ENCODE peak calls at places on chromosomes 2 and 18, in four cellular contexts. One of them, this sample, is unnamed.

GRCh38 chr2:239429473-239430350 is 28.9 kb upstream of the HDAC4 start:
- DNase-seq in NCI-H2081: no peak
- DNase-seq in GM13977: no peak
- DNase-seq in cardiac fibroblast: no peak
- DNase-seq in this sample: no peak

GRCh38 chr2:239967244-239968036 is 57.7 kb downstream of the NDUFA10 start:
- DNase-seq in NCI-H2081: no peak
- DNase-seq in GM13977: no peak
- DNase-seq in cardiac fibroblast: no peak
- DNase-seq in this sample: no peak

GRCh38 chr18:79863161-79863945 is 65.6 kb downstream of the KCNG2 start:
- DNase-seq in NCI-H2081: no peak
- DNase-seq in GM13977: no peak
- DNase-seq in cardiac fibroblast: no peak
- DNase-seq in this sample: no peak

GRCh38 chr2:190382851-190383250 is 25.3 kb upstream of the MFSD6 start:
- DNase-seq in NCI-H2081: peak; percentile 12
- DNase-seq in GM13977: peak; percentile 77
- DNase-seq in cardiac fibroblast: peak; percentile 65
- DNase-seq in this sample: peak; percentile 59

GRCh38 chr2:105114551-105114950 is 76.7 kb downstream of the MRPS9 start:
- DNase-seq in NCI-H2081: peak; percentile 48
- DNase-seq in GM13977: peak; percentile 81
- DNase-seq in cardiac fibroblast: peak; percentile 80
- DNase-seq in this sample: peak; percentile 55

GRCh38 chr18:33841221-33841967 is 263.4 kb downstream of the ASXL3 start:
- DNase-seq in NCI-H2081: no peak
- DNase-seq in GM13977: no peak
- DNase-seq in cardiac fibroblast: no peak
- DNase-seq in this sample: no peak

GRCh38 chr18:35775887-35776286 is 194.3 kb downstream of the GALNT1 start:
- DNase-seq in NCI-H2081: no peak
- DNase-seq in GM13977: no peak
- DNase-seq in cardiac fibroblast: no peak
- DNase-seq in this sample: no peak

GRCh38 chr2:59237311-59237710 is 996.2 kb upstream of the FANCL start:
- DNase-seq in NCI-H2081: no peak
- DNase-seq in GM13977: no peak
- DNase-seq in cardiac fibroblast: no peak
- DNase-seq in this sample: no peak

This sample was measured in germinal center.